ENCODE peak calls at places on chromosomes 12 and 14, in six cellular contexts. A is progenitor cell of endocrine pancreas, I is Calu3, F is HepG2, S is coronary artery, D is left lung. J is an unnamed sample.

GRCh38 chr12:6157482-6157881 is 33.0 kb upstream of the VWF start:
- DNase-seq in A (no peak), I (no peak), F (no peak), S (no peak), D (no peak), J (no peak)

GRCh38 chr14:68941820-68942219 is 37.3 kb downstream of the ACTN1 start:
- DNase-seq in A (no peak), I (peak; percentile 84), F (peak; percentile 88), S (peak; percentile 96), D (no peak), J (no peak)

GRCh38 chr12:108367436-108367835 is 28.3 kb upstream of the CMKLR1 start:
- DNase-seq in A (no peak), I (no peak), F (no peak), S (peak; percentile 79), D (peak; percentile 62), J (no peak)

GRCh38 chr14:104783484-104784217 is 11.9 kb downstream of the AKT1 start:
- DNase-seq in A (no peak), I (no peak), F (no peak), S (no peak), D (no peak), J (no peak)

GRCh38 chr14:93893550-93894329 is 33.4 kb upstream of the FAM181A start:
- DNase-seq in A (no peak), I (no peak), F (no peak), S (no peak), D (no peak), J (no peak)

GRCh38 chr12:124617615-124618014 is 50.2 kb upstream of the NCOR2 start:
- DNase-seq in A (no peak), I (no peak), F (no peak), S (no peak), D (no peak), J (no peak)

GRCh38 chr14:105398726-105399440 is 545 bp downstream of the TEX22 start:
- DNase-seq in A (no peak), I (peak; percentile 18), F (peak; percentile 50), S (no peak), D (no peak), J (no peak)

GRCh38 chr12:96061864-96062453 is 26.6 kb upstream of the LTA4H start:
- DNase-seq in A (peak; percentile 45), I (peak; percentile 82), F (peak; percentile 54), S (no peak), D (peak; percentile 70), J (peak; percentile 61)

GRCh38 chr12:107580750-107581529 is 104.7 kb upstream of the PWP1 start:
- DNase-seq in A (peak; percentile 34), I (no peak), F (no peak), S (no peak), D (no peak), J (no peak)

GRCh38 chr12:103884316-103884715 is 43.3 kb upstream of the NT5DC3 start:
- DNase-seq in A (no peak), I (peak; percentile 30), F (no peak), S (no peak), D (no peak), J (no peak)

GRCh38 chr14:104104006-104104901 is 18.8 kb downstream of the ASPG start:
- DNase-seq in A (no peak), I (no peak), F (no peak), S (no peak), D (no peak), J (no peak)

GRCh38 chr12:12376636-12377448 is 20.0 kb downstream of the BORCS5 start:
- DNase-seq in A (no peak), I (no peak), F (peak; percentile 81), S (no peak), D (no peak), J (no peak)

GRCh38 chr14:91388551-91388975 is 29.1 kb downstream of the CCDC88C start:
- DNase-seq in A (no peak), I (no peak), F (no peak), S (no peak), D (no peak), J (no peak)

GRCh38 chr14:103520657-103521437 is 1.8 kb downstream of the CKB start:
- DNase-seq in A (peak; percentile 83), I (peak; percentile 62), F (no peak), S (peak; percentile 86), D (peak; percentile 76), J (peak; percentile 61)

GRCh38 chr14:53601409-53601808 is 355.2 kb downstream of the BMP4 start:
- DNase-seq in A (no peak), I (no peak), F (no peak), S (no peak), D (no peak), J (no peak)

GRCh38 chr12:122875590-122876220 is 20.2 kb downstream of the VPS37B start:
- DNase-seq in A (no peak), I (no peak), F (no peak), S (no peak), D (no peak), J (peak; percentile 8)

GRCh38 chr12:98741229-98741614 is 96.1 kb downstream of the APAF1 start:
- DNase-seq in A (no peak), I (no peak), F (no peak), S (no peak), D (no peak), J (no peak)

GRCh38 chr12:104498211-104498801 is 41.6 kb downstream of the CHST11 start:
- DNase-seq in A (no peak), I (no peak), F (no peak), S (no peak), D (no peak), J (no peak)

GRCh38 chr14:50531595-50532501 is 521 bp downstream of the MAP4K5 start:
- DNase-seq in A (peak; percentile 39), I (peak; percentile 31), F (no peak), S (peak; percentile 81), D (peak; percentile 61), J (peak; percentile 53)

GRCh38 chr12:58323676-58324075 is 382.3 kb downstream of the ATP23 start:
- DNase-seq in A (no peak), I (no peak), F (no peak), S (no peak), D (no peak), J (no peak)

GRCh38 chr14:64604854-64605253 is 55.1 kb downstream of the PPP1R36 start:
- DNase-seq in A (no peak), I (no peak), F (no peak), S (no peak), D (no peak), J (no peak)

GRCh38 chr14:75070383-75070782 is 942 bp downstream of the ZC2HC1C start:
- DNase-seq in A (no peak), I (no peak), F (no peak), S (no peak), D (no peak), J (no peak)

GRCh38 chr12:100926669-100927248 is 132.2 kb downstream of the ANO4 start:
- DNase-seq in A (peak; percentile 14), I (peak; percentile 65), F (peak; percentile 25), S (no peak), D (no peak), J (no peak)

GRCh38 chr14:23174266-23174665 is 9.2 kb downstream of the SLC7A8 start:
- DNase-seq in A (no peak), I (no peak), F (no peak), S (no peak), D (no peak), J (no peak)

GRCh38 chr12:111411187-111411764 is 5.6 kb downstream of the SH2B3 start:
- DNase-seq in A (no peak), I (no peak), F (no peak), S (no peak), D (no peak), J (no peak)

GRCh38 chr12:111413442-111414086 is 7.8 kb downstream of the SH2B3 start:
- DNase-seq in A (no peak), I (no peak), F (no peak), S (no peak), D (no peak), J (no peak)

GRCh38 chr12:111412007-111412829 is 6.5 kb downstream of the SH2B3 start:
- DNase-seq in A (no peak), I (no peak), F (no peak), S (no peak), D (no peak), J (peak; percentile 21)

GRCh38 chr12:111414711-111415252 is 9.1 kb downstream of the SH2B3 start:
- DNase-seq in A (no peak), I (no peak), F (no peak), S (no peak), D (no peak), J (no peak)

DNA sequence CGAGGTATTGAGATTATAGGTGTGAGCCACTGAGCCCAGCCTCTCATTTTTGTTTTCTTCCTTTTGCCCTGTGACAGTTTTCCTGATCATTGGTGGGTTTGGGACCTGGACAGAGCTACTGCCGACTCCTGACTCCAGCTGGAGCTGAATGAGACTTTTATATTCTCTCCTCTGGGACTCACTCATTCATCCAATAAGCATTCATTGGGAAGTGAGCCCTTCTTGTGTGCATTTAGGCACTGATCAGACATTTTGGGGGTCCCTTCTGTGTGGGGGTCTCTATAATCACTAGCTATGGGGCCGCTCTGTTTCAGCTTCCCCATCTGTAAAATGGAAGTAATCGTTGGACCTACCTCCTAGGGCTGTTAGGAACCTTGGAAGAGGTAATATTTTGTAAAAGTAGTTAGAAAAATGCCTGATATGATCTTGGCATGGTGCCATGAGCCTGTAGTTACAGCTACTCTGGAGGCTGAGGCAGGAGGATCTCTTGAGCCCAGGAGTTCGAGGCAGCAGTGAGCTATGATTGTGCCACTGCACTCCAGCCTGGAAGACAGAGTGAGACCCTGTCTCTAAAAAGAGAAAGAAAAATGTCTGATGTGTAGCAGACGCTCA is 7.2 kb downstream of the SH2B3 start:
- DNase-seq in A (no peak), I (no peak), F (no peak), S (no peak), D (no peak), J (no peak)
- TF ChIP-seq CTCF in A (no peak), I (no peak), F (no peak), S (no peak), D (no peak), J (no peak)

DNA sequence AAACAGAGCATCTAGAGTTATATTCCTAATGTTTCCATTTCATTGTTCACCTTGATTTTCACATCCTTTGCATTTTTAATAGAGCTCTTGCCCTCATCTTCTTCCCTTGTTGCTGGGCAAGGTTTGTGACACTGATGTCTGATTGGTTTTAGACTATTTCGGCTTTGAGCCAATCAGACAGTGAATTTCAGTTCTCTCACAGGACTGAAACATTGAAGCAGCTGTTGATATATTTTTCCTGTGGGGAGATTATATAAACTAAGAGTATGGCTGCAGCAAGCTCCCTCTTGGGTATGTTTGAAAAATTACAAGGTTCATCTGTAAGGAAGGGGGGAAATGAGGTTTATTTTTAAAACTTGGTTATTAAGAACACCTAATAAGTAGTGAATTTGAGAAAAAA is 51.2 kb downstream of the ATF7IP start:
- DNase-seq in A (no peak), I (peak; percentile 38), F (peak; percentile 33), S (no peak), D (no peak), J (no peak)
- TF ChIP-seq CTCF in A (no peak), I (no peak), F (no peak), S (no peak), D (peak; percentile 9), J (peak; percentile 33)

GRCh38 chr14:76924363-76925151 is 98.3 kb downstream of the LRRC74A start:
- DNase-seq in A (peak; percentile 40), I (no peak), F (peak; percentile 36), S (no peak), D (no peak), J (no peak)
- TF ChIP-seq CTCF in A (no peak), I (no peak), F (peak; percentile 27), S (no peak), D (no peak), J (no peak)

DNA sequence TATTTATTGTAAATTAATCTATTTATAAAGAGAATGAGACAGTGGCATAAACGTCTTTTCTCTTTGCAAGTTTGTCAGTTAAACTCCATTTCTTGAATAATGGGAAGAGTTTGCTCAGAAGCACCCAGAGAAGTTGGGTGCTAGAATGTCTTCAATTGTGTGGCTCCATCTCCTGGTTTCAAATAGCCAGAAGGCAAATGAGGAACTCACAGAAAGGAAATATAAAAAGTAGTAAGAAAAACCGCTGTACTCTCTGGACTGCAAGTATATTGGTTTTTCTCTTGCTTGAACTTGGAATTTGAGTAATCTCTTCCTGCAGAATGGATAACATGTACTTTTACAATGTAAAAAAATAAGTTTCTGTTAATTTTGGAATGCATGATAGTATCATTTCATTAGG is 217.5 kb downstream of the DPY19L2 start:
- DNase-seq in A (no peak), I (no peak), F (no peak), S (no peak), D (no peak), J (no peak)
- TF ChIP-seq CTCF in A (no peak), I (no peak), F (no peak), S (no peak), D (no peak), J (no peak)